ENCODE peak calls at places on chromosome 1, in six cellular contexts. One of them, this sample, is unnamed.

GRCh38 chr1:206039046-206039929 is 13.7 kb upstream of the RHEX start:
- DNase-seq in adipocyte: no peak
- DNase-seq in cardiac fibroblast: no peak
- DNase-seq in activated T-helper 1 cell treated with anti-CD3 and anti-CD28 coated beads, Interleukin-12 subunit alpha, Interleukin-12 subunit beta, Interleukin-2, Interleukin-4 antibody, amounts not matched to agents 30 ng/mL and 10 ng/mL and 1 ng/mL, durations not matched to agents 14 hours and 24 hours and 36 hours: no peak
- DNase-seq in stimulated activated CD4-positive, alpha-beta T cell treated with anti-CD3 and anti-CD28 coated beads, Interleukin-4, amount 100 ng/mL, for 24 hours: no peak
- DNase-seq in effector memory CD8-positive, alpha-beta T cell: no peak
- DNase-seq in this sample: no peak

GRCh38 chr1:86296305-86297205 is 99.6 kb downstream of the ODF2L start:
- DNase-seq in adipocyte: no peak
- DNase-seq in cardiac fibroblast: no peak
- DNase-seq in activated T-helper 1 cell treated with anti-CD3 and anti-CD28 coated beads, Interleukin-12 subunit alpha, Interleukin-12 subunit beta, Interleukin-2, Interleukin-4 antibody, amounts not matched to agents 30 ng/mL and 10 ng/mL and 1 ng/mL, durations not matched to agents 14 hours and 24 hours and 36 hours: no peak
- DNase-seq in stimulated activated CD4-positive, alpha-beta T cell treated with anti-CD3 and anti-CD28 coated beads, Interleukin-4, amount 100 ng/mL, for 24 hours: no peak
- DNase-seq in effector memory CD8-positive, alpha-beta T cell: no peak
- DNase-seq in this sample: no peak

GRCh38 chr1:93651695-93652094 is 29.9 kb downstream of the BCAR3 start:
- DNase-seq in adipocyte: no peak
- DNase-seq in cardiac fibroblast: no peak
- DNase-seq in activated T-helper 1 cell treated with anti-CD3 and anti-CD28 coated beads, Interleukin-12 subunit alpha, Interleukin-12 subunit beta, Interleukin-2, Interleukin-4 antibody, amounts not matched to agents 30 ng/mL and 10 ng/mL and 1 ng/mL, durations not matched to agents 14 hours and 24 hours and 36 hours: no peak
- DNase-seq in stimulated activated CD4-positive, alpha-beta T cell treated with anti-CD3 and anti-CD28 coated beads, Interleukin-4, amount 100 ng/mL, for 24 hours: no peak
- DNase-seq in effector memory CD8-positive, alpha-beta T cell: no peak
- DNase-seq in this sample: no peak

GRCh38 chr1:43358121-43358745 is 548 bp upstream of the CDC20 start:
- DNase-seq in adipocyte: no peak
- DNase-seq in cardiac fibroblast: no peak
- DNase-seq in activated T-helper 1 cell treated with anti-CD3 and anti-CD28 coated beads, Interleukin-12 subunit alpha, Interleukin-12 subunit beta, Interleukin-2, Interleukin-4 antibody, amounts not matched to agents 30 ng/mL and 10 ng/mL and 1 ng/mL, durations not matched to agents 14 hours and 24 hours and 36 hours: peak
- DNase-seq in stimulated activated CD4-positive, alpha-beta T cell treated with anti-CD3 and anti-CD28 coated beads, Interleukin-4, amount 100 ng/mL, for 24 hours: no peak
- DNase-seq in effector memory CD8-positive, alpha-beta T cell: no peak
- DNase-seq in this sample: no peak

GRCh38 chr1:14881775-14882672 is 271.5 kb upstream of the TMEM51 start:
- DNase-seq in adipocyte: no peak
- DNase-seq in cardiac fibroblast: no peak
- DNase-seq in activated T-helper 1 cell treated with anti-CD3 and anti-CD28 coated beads, Interleukin-12 subunit alpha, Interleukin-12 subunit beta, Interleukin-2, Interleukin-4 antibody, amounts not matched to agents 30 ng/mL and 10 ng/mL and 1 ng/mL, durations not matched to agents 14 hours and 24 hours and 36 hours: no peak
- DNase-seq in stimulated activated CD4-positive, alpha-beta T cell treated with anti-CD3 and anti-CD28 coated beads, Interleukin-4, amount 100 ng/mL, for 24 hours: no peak
- DNase-seq in effector memory CD8-positive, alpha-beta T cell: no peak
- DNase-seq in this sample: no peak

GRCh38 chr1:71850936-71851335 is 431.4 kb downstream of the NEGR1 start:
- DNase-seq in adipocyte: no peak
- DNase-seq in cardiac fibroblast: peak
- DNase-seq in activated T-helper 1 cell treated with anti-CD3 and anti-CD28 coated beads, Interleukin-12 subunit alpha, Interleukin-12 subunit beta, Interleukin-2, Interleukin-4 antibody, amounts not matched to agents 30 ng/mL and 10 ng/mL and 1 ng/mL, durations not matched to agents 14 hours and 24 hours and 36 hours: no peak
- DNase-seq in stimulated activated CD4-positive, alpha-beta T cell treated with anti-CD3 and anti-CD28 coated beads, Interleukin-4, amount 100 ng/mL, for 24 hours: no peak
- DNase-seq in effector memory CD8-positive, alpha-beta T cell: no peak
- DNase-seq in this sample: no peak

GRCh38 chr1:220164116-220164515 is 70.2 kb downstream of the IARS2 start:
- DNase-seq in adipocyte: no peak
- DNase-seq in cardiac fibroblast: no peak
- DNase-seq in activated T-helper 1 cell treated with anti-CD3 and anti-CD28 coated beads, Interleukin-12 subunit alpha, Interleukin-12 subunit beta, Interleukin-2, Interleukin-4 antibody, amounts not matched to agents 30 ng/mL and 10 ng/mL and 1 ng/mL, durations not matched to agents 14 hours and 24 hours and 36 hours: no peak
- DNase-seq in stimulated activated CD4-positive, alpha-beta T cell treated with anti-CD3 and anti-CD28 coated beads, Interleukin-4, amount 100 ng/mL, for 24 hours: no peak
- DNase-seq in effector memory CD8-positive, alpha-beta T cell: no peak
- DNase-seq in this sample: no peak

GRCh38 chr1:159430985-159431384 is 1.0 kb upstream of the OR10J4 start:
- DNase-seq in adipocyte: no peak
- DNase-seq in cardiac fibroblast: no peak
- DNase-seq in activated T-helper 1 cell treated with anti-CD3 and anti-CD28 coated beads, Interleukin-12 subunit alpha, Interleukin-12 subunit beta, Interleukin-2, Interleukin-4 antibody, amounts not matched to agents 30 ng/mL and 10 ng/mL and 1 ng/mL, durations not matched to agents 14 hours and 24 hours and 36 hours: no peak
- DNase-seq in stimulated activated CD4-positive, alpha-beta T cell treated with anti-CD3 and anti-CD28 coated beads, Interleukin-4, amount 100 ng/mL, for 24 hours: no peak
- DNase-seq in effector memory CD8-positive, alpha-beta T cell: no peak
- DNase-seq in this sample: no peak

GRCh38 chr1:44798481-44799365 is 1.5 kb upstream of the PLK3 start:
- DNase-seq in adipocyte: no peak
- DNase-seq in cardiac fibroblast: no peak
- DNase-seq in activated T-helper 1 cell treated with anti-CD3 and anti-CD28 coated beads, Interleukin-12 subunit alpha, Interleukin-12 subunit beta, Interleukin-2, Interleukin-4 antibody, amounts not matched to agents 30 ng/mL and 10 ng/mL and 1 ng/mL, durations not matched to agents 14 hours and 24 hours and 36 hours: no peak
- DNase-seq in stimulated activated CD4-positive, alpha-beta T cell treated with anti-CD3 and anti-CD28 coated beads, Interleukin-4, amount 100 ng/mL, for 24 hours: no peak
- DNase-seq in effector memory CD8-positive, alpha-beta T cell: no peak
- DNase-seq in this sample: peak

GRCh38 chr1:68145418-68146126 is 86.8 kb downstream of the WLS start:
- DNase-seq in adipocyte: no peak
- DNase-seq in cardiac fibroblast: no peak
- DNase-seq in activated T-helper 1 cell treated with anti-CD3 and anti-CD28 coated beads, Interleukin-12 subunit alpha, Interleukin-12 subunit beta, Interleukin-2, Interleukin-4 antibody, amounts not matched to agents 30 ng/mL and 10 ng/mL and 1 ng/mL, durations not matched to agents 14 hours and 24 hours and 36 hours: no peak
- DNase-seq in stimulated activated CD4-positive, alpha-beta T cell treated with anti-CD3 and anti-CD28 coated beads, Interleukin-4, amount 100 ng/mL, for 24 hours: no peak
- DNase-seq in effector memory CD8-positive, alpha-beta T cell: no peak
- DNase-seq in this sample: no peak

This sample was measured in uterus.